ENCODE peak calls at places on chromosomes 2 and 18, in five cellular contexts. F is MM.1S, K is PC-3, U is neural progenitor cell, R is SK-N-SH. C is an unnamed sample.

GRCh38 chr2:121598087-121598486 is 51.2 kb downstream of the CLASP1 start:
- DNase-seq in F (no peak), K (peak; percentile 24), U (no peak), R (no peak), C (no peak)

GRCh38 chr2:42328148-42328833 is 32.7 kb downstream of the COX7A2L start:
- DNase-seq in F (peak; percentile 39), K (peak; percentile 48), U (no peak), R (no peak), C (peak; percentile 7)

GRCh38 chr2:79729532-79729931 is 216.7 kb downstream of the CTNNA2 start:
- DNase-seq in F (no peak), K (no peak), U (peak; percentile 73), R (no peak), C (no peak)

GRCh38 chr18:26547302-26548143 is 830 bp downstream of the KCTD1 start:
- DNase-seq in F (no peak), K (no peak), U (peak; percentile 92), R (peak; percentile 90), C (no peak)

GRCh38 chr2:88481937-88482336 is 29.4 kb upstream of the FOXI3 start:
- DNase-seq in F (no peak), K (peak; percentile 45), U (no peak), R (no peak), C (no peak)

GRCh38 chr2:40343904-40344303 is 108.0 kb downstream of the SLC8A1 start:
- DNase-seq in F (no peak), K (peak; percentile 30), U (no peak), R (no peak), C (no peak)

GRCh38 chr18:6683112-6683876 is 46.2 kb upstream of the ARHGAP28 start:
- DNase-seq in F (no peak), K (no peak), U (no peak), R (peak; percentile 44), C (no peak)

GRCh38 chr2:19114754-19115231 is 243.6 kb downstream of the OSR1 start:
- DNase-seq in F (no peak), K (no peak), U (no peak), R (no peak), C (no peak)

GRCh38 chr2:236179653-236180500 is 11.7 kb upstream of the GBX2 start:
- DNase-seq in F (no peak), K (peak; percentile 56), U (peak; percentile 52), R (peak; percentile 30), C (no peak)

GRCh38 chr2:104654813-104655212 is 199.1 kb upstream of the POU3F3 start:
- DNase-seq in F (no peak), K (no peak), U (no peak), R (peak; percentile 87), C (no peak)

GRCh38 chr18:77000527-77000926 is 132.1 kb downstream of the MBP start:
- DNase-seq in F (peak; percentile 17), K (peak; percentile 60), U (peak; percentile 64), R (peak; percentile 82), C (no peak)

GRCh38 chr2:191265311-191266170 is 20.3 kb downstream of the MYO1B start:
- DNase-seq in F (no peak), K (peak; percentile 33), U (no peak), R (no peak), C (no peak)

GRCh38 chr18:50331691-50332090 is 43.2 kb upstream of the SKA1 start:
- DNase-seq in F (no peak), K (no peak), U (no peak), R (no peak), C (no peak)

GRCh38 chr2:231370749-231371429 is 24.6 kb upstream of the B3GNT7 start:
- DNase-seq in F (no peak), K (no peak), U (peak; percentile 78), R (no peak), C (no peak)

GRCh38 chr18:27447530-27447929 is 262.4 kb upstream of the CHST9 start:
- DNase-seq in F (no peak), K (no peak), U (peak; percentile 9), R (no peak), C (no peak)

DNA sequence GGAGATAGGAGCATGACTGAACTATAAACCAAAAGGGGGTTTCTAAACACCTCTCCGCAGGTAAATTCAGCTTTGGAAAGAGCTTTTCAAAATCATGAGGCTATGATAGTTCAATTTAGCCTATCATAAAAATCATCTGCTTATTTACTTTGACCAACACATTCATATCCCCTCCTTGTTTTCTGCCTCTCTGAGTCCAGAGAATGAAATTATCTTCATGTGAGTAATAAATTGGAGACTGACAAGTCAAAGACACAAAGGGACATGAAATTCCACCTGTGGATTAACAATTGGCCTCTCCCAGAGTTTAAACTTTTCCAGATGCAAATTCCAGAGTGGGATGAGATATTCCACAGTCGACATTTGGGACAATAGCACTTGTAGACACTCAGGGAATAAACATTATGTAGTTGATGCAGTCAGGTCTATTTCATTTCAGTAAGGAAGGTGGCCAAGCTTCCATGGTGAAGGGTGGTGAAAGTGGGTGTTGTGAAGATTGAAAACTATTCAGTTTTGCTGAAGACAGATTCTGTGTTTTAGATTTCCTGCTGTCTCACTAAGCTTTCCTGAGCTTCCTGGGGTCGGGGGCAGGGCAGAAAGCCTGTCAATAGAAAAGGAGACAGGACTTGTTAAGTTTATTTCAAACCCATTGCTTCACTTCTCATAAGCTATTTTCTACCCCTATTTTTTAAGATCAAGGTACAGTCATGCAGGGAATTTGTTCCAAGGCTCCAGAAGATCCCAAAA is 84.6 kb downstream of the CDC42EP3 start:
- DNase-seq in F (no peak), K (peak; percentile 66), U (no peak), R (no peak), C (no peak)
- H3K9ac ChIP-seq in F (no peak overlapping the region), K (peak overlapping the region; percentile 39), U (no peak overlapping the region), R (peak overlapping the region; percentile 44), C (peak overlapping the region; percentile 48)

GRCh38 chr2:11073251-11073650 is 82.0 kb upstream of the SLC66A3 start:
- DNase-seq in F (no peak), K (peak; percentile 46), U (peak; percentile 85), R (peak; percentile 54), C (peak; percentile 54)
- TF ChIP-seq CTCF in F (peak; percentile 42), K (peak; percentile 60), U (peak; percentile 88), R (peak; percentile 57), C (peak; percentile 74)

GRCh38 chr2:189261431-189261841 is 81.9 kb upstream of the COL5A2 start:
- DNase-seq in F (no peak), K (peak; percentile 97), U (no peak), R (no peak), C (no peak)
- TF ChIP-seq EZH2phosphoT487 in F (no peak), K (no peak), U (no peak), R (no peak), C (no peak)

GRCh38 chr2:195472835-195473234 is 184.2 kb upstream of the SLC39A10 start:
- DNase-seq in F (no peak), K (no peak), U (no peak), R (no peak), C (no peak)
- H3K9ac ChIP-seq in F (no peak overlapping the region), K (no peak overlapping the region), U (no peak overlapping the region), R (no peak overlapping the region), C (no peak overlapping the region)

DNA sequence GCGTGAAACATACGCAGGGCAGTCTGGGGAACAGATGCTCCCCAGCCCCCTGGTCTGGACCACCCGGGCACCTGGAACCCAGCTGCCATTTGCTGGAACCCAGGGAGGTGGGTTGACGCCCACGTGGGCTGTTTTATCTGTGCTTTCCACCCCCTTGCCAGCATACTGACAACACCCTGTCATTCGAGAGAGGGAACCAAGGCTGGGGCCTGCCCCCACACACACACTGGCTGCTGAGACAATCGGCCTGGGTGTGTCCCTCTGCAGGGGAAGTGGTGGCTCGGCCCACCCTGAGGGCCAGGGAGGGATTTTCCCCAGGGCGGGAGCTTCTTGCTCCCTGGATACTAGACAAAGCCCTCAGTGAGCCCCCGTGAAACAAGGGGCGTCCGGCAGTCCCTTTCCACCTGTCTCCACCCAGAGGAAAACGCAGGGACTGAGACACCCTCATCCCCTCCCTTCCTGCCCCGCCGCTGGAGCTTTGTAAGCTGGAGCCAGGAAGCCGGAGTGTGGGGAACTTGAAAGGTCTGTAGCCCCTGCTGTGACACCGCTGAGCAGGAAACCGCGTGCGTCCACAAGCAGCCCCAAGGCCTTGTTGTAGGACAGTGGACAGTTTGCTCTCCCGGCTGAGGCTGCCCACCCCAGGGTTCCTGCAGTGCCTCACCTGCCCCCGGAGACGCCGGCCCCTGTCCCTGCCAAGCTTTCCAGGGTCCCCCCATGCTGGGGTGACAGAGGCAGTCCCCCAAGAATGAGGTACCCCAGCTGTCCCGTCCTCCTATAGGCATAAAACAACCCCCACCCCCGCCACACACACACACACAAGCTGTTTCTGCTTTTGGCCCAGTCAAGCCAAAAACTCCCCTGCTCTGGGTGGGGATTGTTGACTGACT is 14.1 kb upstream of the KLF11 start:
- DNase-seq in F (no peak), K (no peak), U (peak; percentile 59), R (no peak), C (no peak)
- TF ChIP-seq CTCF in F (no peak), K (no peak), U (no peak), R (no peak), C (no peak)